ENCODE peak calls at places on chromosome 13, in seven cellular contexts. J is ovary; U is stomach; K is GM23248; H is CD8-positive, alpha-beta T cell; M is Peyer's patch; Z is CD8-positive, alpha-beta memory T cell. V is an unnamed sample. For H3K4me1, the result is how much of the 10 kb centered on the place peaks cover.

GRCh38 chr13:97659602-97660001 is 225.6 kb downstream of the RAP2A start:
- DNase-seq in J (no peak), U (no peak), K (peak), H (no peak), M (no peak), Z (no peak), V (no peak)

GRCh38 chr13:109764474-109765292 is 21.7 kb downstream of the IRS2 start:
- DNase-seq in J (no peak), U (no peak), K (peak), H (no peak), M (no peak), Z (no peak), V (no peak)

GRCh38 chr13:48580185-48580803 is 47.4 kb upstream of the RCBTB2 start:
- DNase-seq in J (peak), U (peak), K (peak), H (peak), M (peak), Z (peak), V (no peak)

GRCh38 chr13:64075543-64076271 is 2660.1 kb upstream of the PCDH20 start:
- DNase-seq in J (no peak), U (peak), K (no peak), H (no peak), M (no peak), Z (no peak), V (no peak)

GRCh38 chr13:107238262-107238661 is 670.3 kb upstream of the ARGLU1 start:
- DNase-seq in J (no peak), U (no peak), K (no peak), H (no peak), M (no peak), Z (no peak), V (no peak)

GRCh38 chr13:65725001-65725400 is 1505.1 kb downstream of the PCDH9 start:
- DNase-seq in J (no peak), U (no peak), K (no peak), H (no peak), M (no peak), Z (no peak), V (no peak)

GRCh38 chr13:34675626-34676025 is 266.4 kb upstream of the NBEA start:
- DNase-seq in J (no peak), U (no peak), K (no peak), H (no peak), M (no peak), Z (no peak), V (no peak)

GRCh38 chr13:26168276-26168814 is 53.8 kb downstream of the RNF6 start:
- DNase-seq in J (no peak), U (no peak), K (peak), H (no peak), M (no peak), Z (no peak), V (no peak)

GRCh38 chr13:26616126-26616525 is 58.6 kb downstream of the WASF3 start:
- DNase-seq in J (no peak), U (no peak), K (peak), H (no peak), M (no peak), Z (no peak), V (no peak)

GRCh38 chr13:94917814-94918213 is 205.5 kb upstream of the SOX21 start:
- DNase-seq in J (no peak), U (no peak), K (no peak), H (no peak), M (no peak), Z (no peak), V (no peak)

GRCh38 chr13:46489586-46490023 is 63.4 kb upstream of the LRCH1 start:
- DNase-seq in J (no peak), U (no peak), K (peak), H (no peak), M (no peak), Z (no peak), V (no peak)

GRCh38 chr13:112852808-112853207 is 116.2 kb upstream of the MCF2L start:
- DNase-seq in J (no peak), U (no peak), K (no peak), H (no peak), M (peak), Z (no peak), V (no peak)

GRCh38 chr13:72963762-72964161 is 95.0 kb upstream of the KLF5 start:
- DNase-seq in J (no peak), U (no peak), K (no peak), H (no peak), M (no peak), Z (no peak), V (no peak)

GRCh38 chr13:30561506-30561905 is 56.2 kb upstream of the USPL1 start:
- DNase-seq in J (no peak), U (no peak), K (peak), H (no peak), M (no peak), Z (no peak), V (no peak)

GRCh38 chr13:94192576-94192975 is 286.9 kb downstream of the DCT start:
- DNase-seq in J (no peak), U (no peak), K (peak), H (no peak), M (peak), Z (no peak), V (no peak)

GRCh38 chr13:99564389-99564788 is 63.1 kb downstream of the TM9SF2 start:
- DNase-seq in J (no peak), U (no peak), K (no peak), H (no peak), M (no peak), Z (no peak), V (no peak)

GRCh38 chr13:93690139-93690538 is 463.5 kb downstream of the GPC6 start:
- DNase-seq in J (no peak), U (no peak), K (peak), H (no peak), M (no peak), Z (no peak), V (no peak)

GRCh38 chr13:93199856-93200255 is 26.8 kb upstream of the GPC6 start:
- DNase-seq in J (no peak), U (no peak), K (no peak), H (no peak), M (no peak), Z (no peak), V (no peak)

GRCh38 chr13:69124996-69125395 is 982.6 kb upstream of the ATXN8OS start:
- DNase-seq in J (no peak), U (no peak), K (no peak), H (no peak), M (no peak), Z (no peak), V (no peak)

GRCh38 chr13:109297628-109298027 is 488.8 kb downstream of the IRS2 start:
- DNase-seq in J (no peak), U (no peak), K (peak), H (no peak), M (no peak), Z (no peak), V (no peak)

GRCh38 chr13:35888327-35888940 is 242.7 kb downstream of the DCLK1 start:
- DNase-seq in J (no peak), U (no peak), K (no peak), H (no peak), M (no peak), Z (no peak), V (no peak)

GRCh38 chr13:21657538-21657937 is 13.3 kb upstream of the FGF9 start:
- DNase-seq in J (no peak), U (no peak), K (peak), H (no peak), M (peak), Z (no peak), V (no peak)

GRCh38 chr13:36918246-36919060 is 1.6 kb downstream of the SMAD9 start:
- DNase-seq in J (no peak), U (no peak), K (peak), H (no peak), M (no peak), Z (no peak), V (no peak)

GRCh38 chr13:75550159-75550567 is 572 bp downstream of the UCHL3 start:
- DNase-seq in J (no peak), U (no peak), K (peak), H (no peak), M (peak), Z (no peak), V (no peak)

GRCh38 chr13:77022341-77022740 is 4.6 kb downstream of the FBXL3 start:
- DNase-seq in J (no peak), U (no peak), K (peak), H (no peak), M (no peak), Z (no peak), V (no peak)

GRCh38 chr13:105735269-105735668 is 800.2 kb downstream of the EFNB2 start:
- DNase-seq in J (no peak), U (no peak), K (no peak), H (no peak), M (no peak), Z (no peak), V (no peak)

GRCh38 chr13:113816248-113816924 is 47.5 kb downstream of the GAS6 start:
- DNase-seq in J (no peak), U (no peak), K (peak), H (no peak), M (no peak), Z (no peak), V (no peak)

GRCh38 chr13:98751397-98752110 is 918 bp downstream of the SLC15A1 start:
- DNase-seq in J (no peak), U (no peak), K (peak), H (no peak), M (peak), Z (no peak), V (no peak)

GRCh38 chr13:19155321-19155861 is 26.2 kb downstream of the TUBA3C start:
- DNase-seq in J (no peak), U (peak), K (no peak), H (no peak), M (no peak), Z (no peak), V (peak)

GRCh38 chr13:33637978-33638743 is 179.8 kb upstream of the RFC3 start:
- DNase-seq in J (no peak), U (no peak), K (peak), H (no peak), M (no peak), Z (no peak), V (no peak)

GRCh38 chr13:48233886-48234488 is 981 bp downstream of the ITM2B start:
- DNase-seq in J (no peak), U (no peak), K (peak), H (no peak), M (no peak), Z (no peak), V (no peak)

GRCh38 chr13:92553470-92554114 is 673.0 kb upstream of the GPC6 start:
- DNase-seq in J (no peak), U (no peak), K (no peak), H (no peak), M (no peak), Z (no peak), V (no peak)

GRCh38 chr13:21061077-21061945 is at the start of gene LATS2:
- DNase-seq in J (peak), U (peak), K (peak), H (peak), M (peak), Z (peak), V (peak)

GRCh38 chr13:38530492-38530891 is 156.4 kb upstream of the FREM2 start:
- DNase-seq in J (no peak), U (no peak), K (peak), H (no peak), M (no peak), Z (no peak), V (no peak)

GRCh38 chr13:107480130-107480529 is 735.2 kb downstream of the LIG4 start:
- DNase-seq in J (no peak), U (no peak), K (peak), H (no peak), M (no peak), Z (no peak), V (no peak)

GRCh38 chr13:95641291-95641811 is 3.2 kb downstream of the DZIP1 start:
- DNase-seq in J (peak), U (no peak), K (peak), H (no peak), M (no peak), Z (no peak), V (no peak)

GRCh38 chr13:25859528-25859927 is 192.3 kb downstream of the SHISA2 start:
- DNase-seq in J (no peak), U (no peak), K (no peak), H (no peak), M (no peak), Z (no peak), V (no peak)

GRCh38 chr13:31096624-31097302 is 64.9 kb downstream of the HSPH1 start:
- DNase-seq in J (no peak), U (peak), K (no peak), H (no peak), M (no peak), Z (no peak), V (peak)

GRCh38 chr13:50589651-50590054 is 253.8 kb downstream of the DLEU7 start:
- DNase-seq in J (no peak), U (no peak), K (peak), H (no peak), M (no peak), Z (no peak), V (no peak)

GRCh38 chr13:90686438-90686837 is 661.0 kb upstream of the MIR17HG start:
- DNase-seq in J (no peak), U (no peak), K (peak), H (no peak), M (no peak), Z (no peak), V (no peak)
- H3K27ac ChIP-seq in J (no peak), U (no peak), K (peak), H (no peak), M (no peak), Z (no peak), V (no peak)

GRCh38 chr13:51817717-51818116 is 13.8 kb upstream of the DHRS12 start:
- DNase-seq in J (no peak), U (no peak), K (no peak), H (no peak), M (no peak), Z (no peak), V (no peak)
- H3K4me1 ChIP-seq in J (under half), U (under half), K (under half), H (half or more), M (under half), Z (half or more), V (under half)

DNA sequence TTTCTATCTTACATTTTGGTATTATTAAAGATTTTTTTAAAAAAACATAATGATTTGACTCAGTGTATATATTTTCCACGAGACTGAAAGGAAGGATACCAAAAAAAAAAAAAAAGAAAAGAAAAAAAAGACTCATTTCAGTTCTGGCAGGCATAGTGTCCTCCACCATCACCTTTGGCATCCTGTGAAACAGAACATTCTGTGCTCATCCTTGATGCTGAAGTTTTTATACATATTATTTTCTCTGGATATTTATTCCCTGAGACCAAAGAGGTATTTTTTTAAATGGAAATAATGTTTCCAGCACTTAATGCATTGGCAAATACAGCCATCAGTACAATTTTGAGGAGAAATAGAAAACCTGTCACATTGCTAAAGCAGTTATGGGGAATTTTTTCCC is 312.3 kb downstream of the DNAJC15 start:
- DNase-seq in J (no peak), U (no peak), K (no peak), H (no peak), M (no peak), Z (no peak), V (no peak)
- H3K27ac ChIP-seq in J (no peak), U (no peak), K (no peak), H (no peak), M (no peak), Z (no peak), V (no peak)

GRCh38 chr13:40343550-40344269 is 322.7 kb downstream of the FOXO1 start:
- DNase-seq in J (no peak), U (no peak), K (no peak), H (no peak), M (no peak), Z (no peak), V (no peak)
- H3K4me1 ChIP-seq in J (under half), U (under half), K (under half), H (under half), M (under half), Z (under half), V (under half)

GRCh38 chr13:28337196-28338045 is 157.5 kb downstream of the FLT1 start:
- DNase-seq in J (no peak), U (no peak), K (peak), H (no peak), M (no peak), Z (no peak), V (no peak)
- H3K27ac ChIP-seq in J (no peak), U (no peak), K (peak), H (no peak), M (no peak), Z (no peak), V (no peak)

GRCh38 chr13:40777957-40778235 is 6.9 kb upstream of the MRPS31 start:
- DNase-seq in J (no peak), U (no peak), K (no peak), H (no peak), M (no peak), Z (no peak), V (no peak)

GRCh38 chr13:40779049-40779448 is 8.1 kb upstream of the MRPS31 start:
- DNase-seq in J (no peak), U (no peak), K (no peak), H (no peak), M (no peak), Z (no peak), V (no peak)

GRCh38 chr13:40781717-40782116 is 7.7 kb upstream of the SLC25A15 start:
- DNase-seq in J (no peak), U (no peak), K (no peak), H (no peak), M (peak), Z (no peak), V (no peak)

GRCh38 chr13:40780822-40781401 is 8.5 kb upstream of the SLC25A15 start:
- DNase-seq in J (no peak), U (no peak), K (peak), H (no peak), M (peak), Z (no peak), V (no peak)

DNA sequence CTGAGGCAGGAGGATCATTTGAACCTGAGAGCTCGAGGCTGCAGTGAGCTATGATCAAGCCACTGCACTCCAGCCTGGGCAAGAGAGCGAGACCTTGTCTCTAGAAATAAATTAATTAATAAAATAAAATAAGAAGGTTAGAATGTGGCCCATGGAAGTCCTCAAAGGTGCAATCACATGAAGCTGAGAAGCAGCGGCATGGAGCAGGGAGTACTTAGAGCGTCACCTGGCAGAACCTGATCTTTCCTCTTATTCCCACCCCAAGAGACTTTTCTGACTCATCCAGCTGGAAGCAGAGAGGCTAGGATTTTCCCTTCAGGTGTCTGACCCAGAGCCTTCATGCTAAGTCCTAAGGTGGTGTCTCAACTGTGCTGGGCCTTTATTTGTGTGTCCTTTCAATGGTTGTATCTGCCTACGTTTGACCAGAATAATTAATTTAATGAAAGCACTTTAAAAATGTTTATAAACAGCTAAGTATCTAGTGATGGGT is 8.9 kb upstream of the MRPS31 start:
- DNase-seq in J (no peak), U (no peak), K (no peak), H (no peak), M (no peak), Z (no peak), V (no peak)
- H3K4me1 ChIP-seq in J (under half), U (under half), K (under half), H (under half), M (under half), Z (under half), V (under half)

V was measured in upper lobe of right lung.